ENCODE peak calls at places on chromosomes 7 and 10, in four cellular contexts. J is astrocyte, N is K562, D is mammary epithelial cell. V is an unnamed sample.

GRCh38 chr7:91265693-91266066 is 1.4 kb downstream of the FZD1 start:
- DNase-seq in D (peak; percentile 41), N (no peak), J (peak; percentile 26), V (peak; percentile 38)

GRCh38 chr7:47314728-47315601 is 266.9 kb downstream of the TNS3 start:
- DNase-seq in N (no peak), J (peak; percentile 89), D (no peak), V (peak; percentile 92)

GRCh38 chr10:24882047-24882698 is 70.2 kb downstream of the PRTFDC1 start:
- DNase-seq in D (peak; percentile 24), J (peak; percentile 84), N (no peak), V (peak; percentile 83)

GRCh38 chr10:11789956-11790355 is 33.2 kb upstream of the PROSER2 start:
- DNase-seq in N (no peak), D (no peak), J (no peak), V (no peak)

GRCh38 chr7:14891289-14891688 is 11.3 kb downstream of the DGKB start:
- DNase-seq in N (no peak), J (no peak), D (no peak), V (no peak)

GRCh38 chr7:69739182-69739581 is 140.9 kb downstream of the AUTS2 start:
- DNase-seq in J (no peak), N (no peak), D (no peak), V (peak; percentile 43)

GRCh38 chr7:96198047-96198636 is 123.8 kb downstream of the SLC25A13 start:
- DNase-seq in D (no peak), N (no peak), J (peak; percentile 31), V (no peak)

GRCh38 chr7:77180990-77181595 is 18.5 kb downstream of the FGL2 start:
- DNase-seq in D (no peak), N (no peak), J (no peak), V (no peak)

GRCh38 chr10:33643042-33643441 is 308.6 kb upstream of the NRP1 start:
- DNase-seq in D (peak; percentile 63), J (peak; percentile 84), N (no peak), V (peak; percentile 76)

GRCh38 chr7:44581426-44581906 is 565 bp downstream of the TMED4 start:
- DNase-seq in J (no peak), N (no peak), D (peak; percentile 41), V (peak; percentile 18)

GRCh38 chr7:156673902-156674301 is 33.3 kb downstream of the RNF32 start:
- DNase-seq in N (no peak), J (no peak), D (no peak), V (no peak)

GRCh38 chr10:122796796-122797195 is 48.9 kb downstream of the CUZD1 start:
- DNase-seq in J (no peak), N (no peak), D (no peak), V (no peak)

GRCh38 chr7:8084772-8085171 is 116.2 kb downstream of the GLCCI1 start:
- DNase-seq in N (no peak), D (no peak), J (no peak), V (no peak)

GRCh38 chr7:15457959-15458955 is 103.6 kb downstream of the AGMO start:
- DNase-seq in J (no peak), D (no peak), N (no peak), V (no peak)

GRCh38 chr7:3558410-3558809 is 257.4 kb downstream of the SDK1 start:
- DNase-seq in N (no peak), D (no peak), J (peak; percentile 31), V (peak; percentile 47)

GRCh38 chr10:45444976-45445898 is 71.2 kb downstream of the ALOX5 start:
- DNase-seq in D (no peak), N (no peak), J (no peak), V (no peak)

GRCh38 chr7:29723599-29723998 is 82.7 kb upstream of the WIPF3 start:
- DNase-seq in D (peak; percentile 5), N (no peak), J (peak; percentile 73), V (peak; percentile 75)

GRCh38 chr7:32905175-32905662 is 13.7 kb upstream of the KBTBD2 start:
- DNase-seq in J (peak; percentile 80), N (peak; percentile 85), D (peak; percentile 54), V (peak; percentile 83)

GRCh38 chr10:7687228-7687907 is 15.7 kb upstream of the ITIH2 start:
- DNase-seq in N (peak; percentile 68), D (peak; percentile 73), J (peak; percentile 76), V (peak; percentile 94)

GRCh38 chr10:7752251-7752650 is 35.5 kb downstream of the KIN start:
- DNase-seq in J (no peak), D (no peak), N (no peak), V (no peak)

GRCh38 chr10:58023341-58024073 is 244.2 kb downstream of the IPMK start:
- DNase-seq in J (peak; percentile 90), D (peak; percentile 83), N (no peak), V (peak; percentile 94)

GRCh38 chr7:47507514-47507913 is 74.4 kb downstream of the TNS3 start:
- DNase-seq in N (no peak), J (no peak), D (no peak), V (no peak)

GRCh38 chr7:41170466-41170865 is 532.4 kb downstream of the INHBA start:
- DNase-seq in D (no peak), J (peak; percentile 51), N (no peak), V (no peak)

GRCh38 chr7:81801532-81801931 is 31.7 kb upstream of the HGF start:
- DNase-seq in D (no peak), J (no peak), N (no peak), V (no peak)

GRCh38 chr7:2010551-2011265 is 222.0 kb downstream of the MAD1L1 start:
- DNase-seq in N (no peak), J (no peak), D (no peak), V (no peak)

GRCh38 chr10:58645762-58646161 is 133.1 kb downstream of the BICC1 start:
- DNase-seq in J (no peak), N (no peak), D (no peak), V (peak; percentile 63)

GRCh38 chr7:80665526-80665925 is 27.1 kb downstream of the CD36 start:
- DNase-seq in N (no peak), D (peak; percentile 54), J (no peak), V (no peak)

GRCh38 chr7:128989961-128990360 is 52.2 kb downstream of the IRF5 start:
- DNase-seq in N (no peak), D (no peak), J (no peak), V (no peak)

GRCh38 chr10:121928528-121928884 is 675 bp upstream of the ATE1 start:
- DNase-seq in J (peak; percentile 11), D (peak; percentile 12), N (no peak), V (peak; percentile 39)

GRCh38 chr7:158263110-158263963 is 324.3 kb downstream of the PTPRN2 start:
- DNase-seq in D (no peak), N (no peak), J (no peak), V (no peak)

GRCh38 chr10:58570307-58570723 is 57.6 kb downstream of the BICC1 start:
- DNase-seq in N (no peak), D (no peak), J (peak; percentile 45), V (peak; percentile 62)

GRCh38 chr7:32217841-32218467 is 147.7 kb upstream of the PDE1C start:
- DNase-seq in N (no peak), J (no peak), D (peak; percentile 13), V (no peak)

GRCh38 chr7:76071316-76072242 is 23.7 kb downstream of the MDH2 start:
- DNase-seq in J (no peak), D (no peak), N (no peak), V (peak; percentile 80)

GRCh38 chr10:109889867-109890266 is 33.4 kb downstream of the XPNPEP1 start:
- DNase-seq in N (no peak), J (peak; percentile 89), D (peak; percentile 89), V (peak; percentile 82)

DNA sequence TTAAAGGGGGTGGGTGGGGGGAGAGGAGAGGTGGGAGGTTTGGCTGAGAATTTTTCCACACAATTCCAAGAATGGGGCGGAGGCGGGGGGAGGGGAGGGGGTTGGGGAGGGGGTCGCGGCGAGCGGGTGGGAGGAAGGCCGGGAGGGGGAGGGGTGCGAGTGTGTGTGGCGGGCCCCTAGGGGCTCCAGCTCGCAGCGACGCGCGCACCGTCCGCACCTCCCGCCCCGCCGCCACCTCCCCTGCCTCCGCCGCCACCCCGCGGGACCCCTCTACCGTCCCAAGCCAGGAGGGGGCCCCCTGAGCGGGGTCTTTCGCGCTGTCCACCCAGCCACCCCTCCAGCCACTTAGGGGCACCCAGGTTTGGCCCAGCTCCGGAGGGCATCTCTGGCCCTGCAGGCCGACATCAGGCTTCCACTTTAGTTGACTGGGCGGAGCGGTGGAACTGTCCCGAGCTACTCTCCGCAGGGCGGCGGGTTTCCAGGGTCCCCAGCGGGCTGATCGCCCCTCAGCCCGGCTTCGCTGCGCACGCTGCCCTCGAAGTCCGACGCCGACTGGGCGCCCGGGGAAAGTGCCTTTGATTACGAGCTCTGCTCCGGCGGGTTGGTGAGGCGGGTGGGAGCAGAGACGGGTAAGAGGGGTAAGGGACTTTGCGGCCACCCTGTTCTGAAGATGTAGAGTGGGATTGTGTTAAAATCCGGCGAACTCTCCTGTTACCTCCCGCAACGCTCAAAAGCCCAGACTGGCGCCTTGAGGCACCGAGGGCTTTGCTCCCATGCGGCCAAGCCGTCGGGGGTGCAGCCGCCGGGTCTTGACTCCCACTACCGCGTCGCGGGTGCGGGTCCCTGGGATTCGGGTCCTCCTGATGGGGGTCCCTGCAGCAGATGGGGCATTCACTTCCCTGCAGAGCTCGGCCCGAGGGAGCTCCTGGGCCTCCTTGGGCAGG is 1.8 kb upstream of the VAX1 start:
- DNase-seq in J (no peak), D (no peak), N (no peak), V (no peak)
- TF ChIP-seq EZH2 in J (peak; percentile 98), D (no peak), N (no peak), V (peak; percentile 91)

DNA sequence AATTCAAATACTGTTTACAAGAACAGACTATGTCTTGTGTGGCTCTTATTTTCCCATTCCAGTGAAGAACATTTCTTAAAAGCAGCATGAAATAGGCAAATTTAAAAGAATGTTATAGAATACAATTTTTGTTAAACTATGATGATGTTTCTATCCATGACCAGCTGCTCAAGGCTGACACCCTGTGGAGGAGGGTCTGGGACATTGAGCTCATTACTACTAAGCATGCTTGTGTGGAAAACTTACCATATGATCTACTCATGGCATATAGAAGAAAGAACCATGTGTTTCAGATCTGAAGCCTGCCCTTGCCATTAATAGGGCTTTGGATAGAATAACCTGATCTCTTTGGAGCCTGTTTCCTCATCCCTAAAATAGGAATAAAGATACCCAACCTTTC is 125.0 kb downstream of the FOXP2 start:
- DNase-seq in J (peak; percentile 8), N (no peak), D (no peak), V (peak; percentile 66)
- TF ChIP-seq EZH2 in J (no peak), N (no peak), D (no peak), V (no peak)

GRCh38 chr7:25297231-25297630 is 68.9 kb upstream of the NPVF start:
- DNase-seq in J (no peak), D (no peak), N (no peak), V (no peak)

GRCh38 chr7:25296086-25296485 is 67.8 kb upstream of the NPVF start:
- DNase-seq in D (no peak), N (no peak), J (no peak), V (no peak)

GRCh38 chr7:25289522-25289921 is 61.2 kb upstream of the NPVF start:
- DNase-seq in N (no peak), J (no peak), D (no peak), V (no peak)

GRCh38 chr7:25294624-25295023 is 66.3 kb upstream of the NPVF start:
- DNase-seq in N (no peak), J (no peak), D (no peak), V (no peak)

GRCh38 chr7:25295404-25295803 is 67.1 kb upstream of the NPVF start:
- DNase-seq in J (no peak), N (no peak), D (no peak), V (no peak)
- TF ChIP-seq EZH2 in J (no peak), N (no peak), D (no peak), V (no peak)

GRCh38 chr10:112330154-112330553 is 43.8 kb upstream of the ACSL5 start:
- DNase-seq in N (no peak), J (no peak), D (no peak), V (no peak)
- TF ChIP-seq EZH2 in N (no peak), J (no peak), D (no peak), V (no peak)